ENCODE peak calls at places on chromosomes 1 and 21, in seven cellular contexts. A is mesendoderm, E is ovary, D is PC-9, M is psoas muscle, B is esophagus muscularis mucosa, R is caudate nucleus. Y is an unnamed sample.

GRCh38 chr1:88890790-88891317 is 513 bp downstream of the GTF2B start:
- DNase-seq in A (peak), E (no peak), D (peak), M (no peak), B (no peak), R (no peak), Y (no peak)

GRCh38 chr21:37514038-37514665 is 147.6 kb downstream of the DYRK1A start:
- DNase-seq in A (no peak), E (no peak), D (no peak), M (no peak), B (no peak), R (no peak), Y (no peak)

GRCh38 chr1:154419620-154420020 is 14.5 kb downstream of the IL6R start:
- DNase-seq in A (no peak), E (peak), D (peak), M (peak), B (peak), R (peak), Y (peak)

GRCh38 chr21:42387843-42388242 is 8.0 kb downstream of the TMPRSS3 start:
- DNase-seq in A (no peak), E (no peak), D (no peak), M (peak), B (no peak), R (no peak), Y (no peak)

GRCh38 chr1:200692321-200692720 is 22.6 kb upstream of the DDX59 start:
- DNase-seq in A (no peak), E (no peak), D (no peak), M (no peak), B (no peak), R (no peak), Y (no peak)

GRCh38 chr1:90721210-90722194 is 4.4 kb upstream of the BARHL2 start:
- DNase-seq in A (peak), E (no peak), D (peak), M (no peak), B (no peak), R (no peak), Y (peak)

GRCh38 chr1:30637183-30637969 is 86.0 kb downstream of the MATN1 start:
- DNase-seq in A (no peak), E (no peak), D (no peak), M (no peak), B (no peak), R (no peak), Y (no peak)

GRCh38 chr1:25369241-25369640 is 31.1 kb downstream of the TMEM50A start:
- DNase-seq in A (no peak), E (no peak), D (no peak), M (no peak), B (no peak), R (no peak), Y (no peak)

DNA sequence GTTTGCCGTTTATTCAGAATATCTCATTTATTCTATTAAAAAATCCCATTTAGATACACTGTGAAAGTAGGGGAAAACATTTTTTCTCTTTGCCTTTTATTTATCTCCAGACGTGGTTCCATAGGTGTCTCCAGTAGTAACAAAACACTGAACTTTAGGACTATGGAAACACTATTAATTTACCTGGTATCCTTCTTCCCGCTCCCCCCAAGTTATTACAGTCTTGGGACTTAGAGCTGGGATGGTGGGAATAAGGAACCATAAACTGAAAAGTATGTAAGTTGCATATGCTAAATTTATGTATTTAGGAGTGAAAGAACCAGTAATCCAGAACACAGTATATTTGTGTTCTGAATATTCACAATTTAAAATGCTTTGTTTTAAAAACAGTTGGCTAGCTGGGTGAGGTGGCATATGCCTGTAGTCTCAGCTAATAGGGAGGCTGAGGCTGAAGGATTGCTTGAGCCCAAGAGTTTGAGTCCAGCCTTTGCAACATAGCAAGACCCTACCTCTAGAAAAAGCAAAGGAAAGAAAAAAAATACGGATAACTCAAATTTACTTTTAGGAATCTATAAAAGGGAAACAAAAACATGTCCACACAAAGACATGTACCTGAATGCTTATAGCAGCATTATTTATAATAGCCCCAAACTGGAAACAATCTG is 3.1 kb downstream of the DNAJB4 start:
- DNase-seq in A (no peak), E (no peak), D (no peak), M (no peak), B (no peak), R (no peak), Y (no peak)
- H3K27ac ChIP-seq in A (no peak), E (no peak), D (no peak), M (peak), B (peak), R (no peak), Y (peak)

GRCh38 chr1:18723206-18723605 is 92.6 kb downstream of the PAX7 start:
- DNase-seq in A (no peak), E (no peak), D (no peak), M (no peak), B (no peak), R (no peak), Y (no peak)
- H3K27ac ChIP-seq in A (no peak), E (no peak), D (no peak), M (no peak), B (no peak), R (no peak), Y (no peak)

GRCh38 chr1:10813801-10814200 is 17.4 kb upstream of the CASZ1 start:
- DNase-seq in A (no peak), E (no peak), D (no peak), M (no peak), B (no peak), R (no peak), Y (no peak)

GRCh38 chr1:10814312-10814711 is 17.9 kb upstream of the CASZ1 start:
- DNase-seq in A (no peak), E (no peak), D (no peak), M (peak), B (no peak), R (no peak), Y (no peak)

GRCh38 chr1:10816233-10816632 is 19.8 kb upstream of the CASZ1 start:
- DNase-seq in A (no peak), E (no peak), D (no peak), M (no peak), B (no peak), R (no peak), Y (no peak)

GRCh38 chr1:10815863-10816195 is 19.4 kb upstream of the CASZ1 start:
- DNase-seq in A (no peak), E (no peak), D (no peak), M (no peak), B (no peak), R (no peak), Y (no peak)

GRCh38 chr1:10814954-10815862 is 18.8 kb upstream of the CASZ1 start:
- DNase-seq in A (no peak), E (no peak), D (no peak), M (peak), B (no peak), R (no peak), Y (no peak)
- H3K27ac ChIP-seq in A (no peak), E (no peak), D (no peak), M (no peak), B (no peak), R (no peak), Y (no peak)

DNA sequence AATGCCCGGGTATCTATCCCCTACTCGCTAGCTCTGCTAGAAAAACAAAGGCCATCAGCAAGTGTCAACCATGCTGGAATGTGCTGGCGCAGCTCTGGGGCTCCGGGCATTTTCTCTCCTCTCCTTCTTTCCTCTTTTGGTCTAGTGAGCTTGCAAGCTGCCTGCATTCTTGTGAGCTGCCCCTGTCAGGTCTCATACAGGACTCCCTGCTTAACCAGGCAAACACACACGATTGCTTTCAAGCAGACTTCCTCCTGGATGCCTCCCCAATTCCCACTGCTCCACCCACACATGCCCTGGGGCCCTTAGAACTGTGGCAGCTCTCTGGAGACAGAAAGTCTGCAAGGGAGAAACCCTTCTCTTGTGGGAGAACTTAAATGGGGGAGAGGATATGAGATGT is 35.7 kb upstream of the SUCO start:
- DNase-seq in A (peak), E (no peak), D (peak), M (no peak), B (no peak), R (no peak), Y (no peak)
- H3K27ac ChIP-seq in A (peak), E (no peak), D (no peak), M (no peak), B (peak), R (no peak), Y (no peak)

DNA sequence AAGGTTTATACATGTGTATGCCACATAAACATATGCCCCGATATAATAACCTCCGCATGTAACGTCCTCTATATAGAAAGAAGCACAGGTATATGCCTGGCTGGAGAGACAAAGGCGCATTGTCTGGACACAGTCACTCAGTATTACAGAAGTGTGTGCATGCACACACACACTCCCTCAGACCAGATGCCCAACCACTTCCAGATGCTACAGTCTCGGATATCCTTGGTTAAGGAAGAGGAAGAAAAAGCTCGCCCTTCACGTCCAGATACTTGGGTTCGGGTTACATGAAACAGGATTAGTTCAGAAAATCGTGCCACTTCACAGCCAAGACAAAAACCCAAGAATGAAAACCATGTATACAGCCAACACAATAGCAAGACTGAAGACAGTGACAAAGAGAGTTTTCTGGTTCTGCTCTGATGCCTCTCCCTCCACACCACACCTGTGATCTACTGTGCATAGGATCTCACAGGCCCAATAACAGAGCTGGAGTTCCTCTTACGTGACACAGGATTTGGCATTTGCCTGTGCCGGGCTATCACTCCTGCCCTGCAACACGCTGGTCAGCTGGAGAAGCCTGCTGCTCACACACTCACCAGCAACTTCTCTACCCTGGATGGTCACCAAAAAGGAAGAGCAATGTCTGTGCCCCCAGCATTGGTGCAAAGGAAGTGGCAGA is 75.0 kb downstream of the SSBP3 start:
- DNase-seq in A (no peak), E (no peak), D (no peak), M (no peak), B (no peak), R (no peak), Y (no peak)
- H3K27ac ChIP-seq in A (no peak), E (peak), D (no peak), M (peak), B (peak), R (peak), Y (no peak)

DNA sequence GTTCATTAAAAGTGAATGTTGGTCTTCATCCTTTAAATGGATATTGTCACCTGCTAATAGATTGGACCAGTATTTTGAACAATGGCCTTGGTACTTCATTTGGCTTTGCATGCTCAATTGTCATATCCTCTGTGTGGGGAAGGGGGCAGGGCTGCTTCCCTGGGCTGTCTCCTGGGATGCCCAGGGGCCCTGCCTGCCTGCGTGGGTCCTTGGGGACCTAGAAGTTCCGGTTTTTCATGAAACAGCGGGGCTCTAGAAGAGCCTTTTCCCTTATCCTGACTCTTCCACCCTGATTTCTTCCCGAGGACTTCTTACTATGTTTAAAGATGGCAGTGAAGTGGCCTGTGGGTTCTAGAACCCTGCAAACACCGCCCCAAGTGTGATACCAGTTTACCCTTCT is 97.5 kb downstream of the DISC1 start:
- DNase-seq in A (no peak), E (no peak), D (no peak), M (no peak), B (peak), R (no peak), Y (no peak)
- H3K27ac ChIP-seq in A (no peak), E (no peak), D (no peak), M (no peak), B (no peak), R (no peak), Y (no peak)

GRCh38 chr1:209041936-209042335 is 541.6 kb upstream of the CAMK1G start:
- DNase-seq in A (no peak), E (no peak), D (no peak), M (no peak), B (no peak), R (no peak), Y (no peak)

GRCh38 chr1:209037064-209037463 is 546.5 kb upstream of the CAMK1G start:
- DNase-seq in A (no peak), E (no peak), D (no peak), M (no peak), B (no peak), R (no peak), Y (no peak)

GRCh38 chr1:209040351-209040750 is 543.2 kb upstream of the CAMK1G start:
- DNase-seq in A (no peak), E (no peak), D (no peak), M (no peak), B (no peak), R (no peak), Y (no peak)

GRCh38 chr1:209038735-209039134 is 544.8 kb upstream of the CAMK1G start:
- DNase-seq in A (no peak), E (no peak), D (no peak), M (no peak), B (no peak), R (no peak), Y (no peak)

DNA sequence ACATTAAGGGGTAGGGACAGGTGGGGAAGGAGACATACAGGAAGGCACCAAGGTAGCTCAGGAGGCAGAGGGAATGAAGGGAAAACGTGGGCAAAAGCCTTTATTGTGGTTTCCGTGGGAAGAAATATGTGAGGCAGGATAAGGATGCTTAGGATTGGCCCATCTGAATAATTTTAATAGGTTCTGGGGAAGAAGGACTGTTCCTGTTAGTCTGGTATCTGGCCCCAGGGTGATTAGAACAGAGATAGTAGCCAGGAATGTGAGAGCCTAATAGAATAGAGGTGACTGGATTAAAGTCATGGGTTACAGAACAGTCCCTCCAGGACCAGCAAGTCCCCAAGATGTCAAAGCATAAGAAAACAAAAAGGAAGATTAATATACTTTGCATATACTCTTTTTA is 545.2 kb upstream of the CAMK1G start:
- DNase-seq in A (peak), E (no peak), D (no peak), M (no peak), B (no peak), R (no peak), Y (no peak)
- H3K27ac ChIP-seq in A (no peak), E (no peak), D (peak), M (no peak), B (no peak), R (no peak), Y (no peak)

GRCh38 chr1:1426961-1427934 is 6.2 kb upstream of the ANKRD65 start:
- DNase-seq in A (peak), E (peak), D (no peak), M (no peak), B (no peak), R (peak), Y (no peak)
- H3K27ac ChIP-seq in A (no peak), E (no peak), D (no peak), M (no peak), B (peak), R (peak), Y (no peak)

DNA sequence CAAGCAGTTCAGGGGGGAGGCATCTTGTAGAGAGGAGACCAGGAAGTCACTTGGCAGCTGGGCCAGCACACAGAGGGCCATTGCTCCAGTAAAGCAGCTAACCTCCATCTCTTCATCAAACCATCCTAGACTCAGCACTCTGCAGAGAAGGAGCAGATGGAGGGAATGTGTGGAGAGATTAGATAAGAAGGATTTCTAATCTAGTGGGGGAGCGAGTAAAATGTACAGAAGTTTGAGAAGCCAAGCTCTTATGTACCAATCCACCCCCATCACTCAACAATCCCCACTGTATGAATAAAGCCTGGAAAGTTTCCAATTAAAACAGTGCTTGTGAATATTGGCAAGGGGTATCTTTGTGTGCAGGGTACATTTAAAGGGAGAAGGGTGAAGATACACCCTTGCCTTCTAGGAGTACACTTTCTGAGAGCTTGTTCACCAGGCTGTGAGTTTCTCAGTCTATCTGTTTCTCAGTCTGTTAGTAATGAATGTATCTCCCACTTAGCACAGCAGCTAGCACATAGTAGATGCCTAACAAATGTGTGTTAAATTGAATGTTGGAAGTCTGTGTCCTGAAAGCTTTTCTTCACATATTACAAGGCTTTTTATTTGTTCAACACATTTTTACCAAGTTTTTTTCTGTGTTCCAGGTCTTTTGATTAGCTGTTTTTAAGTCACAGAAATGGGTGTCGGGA is 142.7 kb upstream of the UBE2U start:
- DNase-seq in A (peak), E (no peak), D (no peak), M (no peak), B (peak), R (no peak), Y (no peak)
- H3K27ac ChIP-seq in A (no peak), E (no peak), D (no peak), M (no peak), B (no peak), R (no peak), Y (no peak)

GRCh38 chr1:205632374-205633169 is 761 bp upstream of the ELK4 start:
- DNase-seq in A (peak), E (no peak), D (peak), M (no peak), B (no peak), R (no peak), Y (no peak)
- H3K27ac ChIP-seq in A (peak), E (peak), D (peak), M (peak), B (peak), R (peak), Y (peak)